ENCODE peak calls at places on chromosomes 6 and 20, in six cellular contexts. D, G, Y, R, B and H are unnamed samples.

GRCh38 chr20:17936791-17937687 is 31.6 kb downstream of the SNX5 start:
- DNase-seq in D (peak; percentile 58), G (no peak), Y (peak; percentile 56), R (no peak), B (peak; percentile 69), H (no peak)

GRCh38 chr6:36766649-36766945 is 69.0 kb downstream of the RAB44 start:
- DNase-seq in D (no peak), G (no peak), Y (no peak), R (no peak), B (no peak), H (no peak)

GRCh38 chr6:113461153-113461897 is 395.8 kb upstream of the MARCKS start:
- DNase-seq in D (no peak), G (no peak), Y (no peak), R (no peak), B (no peak), H (peak; percentile 28)

GRCh38 chr20:37396520-37397075 is 50.7 kb downstream of the SRC start:
- DNase-seq in D (no peak), G (no peak), Y (no peak), R (no peak), B (no peak), H (peak; percentile 78)

GRCh38 chr20:19690462-19690861 is 67.6 kb upstream of the RIN2 start:
- DNase-seq in D (no peak), G (no peak), Y (no peak), R (no peak), B (no peak), H (no peak)

GRCh38 chr20:57941572-57942381 is 232.0 kb upstream of the PMEPA1 start:
- DNase-seq in D (no peak), G (peak; percentile 35), Y (no peak), R (peak; percentile 80), B (peak; percentile 17), H (peak; percentile 54)

GRCh38 chr20:12687476-12687875 is 321.3 kb upstream of the SPTLC3 start:
- DNase-seq in D (no peak), G (no peak), Y (no peak), R (no peak), B (no peak), H (no peak)

GRCh38 chr20:44204156-44204831 is 6.3 kb downstream of the OSER1 start:
- DNase-seq in D (no peak), G (peak; percentile 47), Y (no peak), R (no peak), B (no peak), H (no peak)

GRCh38 chr6:56193846-56194245 is 53.5 kb downstream of the COL21A1 start:
- DNase-seq in D (no peak), G (no peak), Y (no peak), R (no peak), B (no peak), H (no peak)

GRCh38 chr20:62668441-62669027 is 26.2 kb downstream of the SLCO4A1 start:
- DNase-seq in D (no peak), G (peak; percentile 76), Y (peak; percentile 82), R (peak; percentile 79), B (peak; percentile 60), H (peak; percentile 84)

GRCh38 chr20:41956316-41957050 is 338.3 kb upstream of the CHD6 start:
- DNase-seq in D (no peak), G (no peak), Y (peak; percentile 4), R (no peak), B (no peak), H (peak; percentile 45)

GRCh38 chr20:57437672-57438330 is 46.6 kb downstream of the RBM38 start:
- DNase-seq in D (no peak), G (no peak), Y (no peak), R (no peak), B (no peak), H (no peak)

GRCh38 chr6:26199773-26200728 is 112.8 kb downstream of the HFE start:
- DNase-seq in D (peak; percentile 64), G (no peak), Y (no peak), R (no peak), B (no peak), H (no peak)

GRCh38 chr6:26200918-26201721 is 113.9 kb downstream of the HFE start:
- DNase-seq in D (no peak), G (no peak), Y (no peak), R (no peak), B (no peak), H (no peak)

GRCh38 chr6:26198626-26199056 is 111.4 kb downstream of the HFE start:
- DNase-seq in D (no peak), G (no peak), Y (no peak), R (no peak), B (no peak), H (no peak)

GRCh38 chr6:26197736-26198625 is 110.8 kb downstream of the HFE start:
- DNase-seq in D (no peak), G (peak; percentile 26), Y (no peak), R (no peak), B (no peak), H (peak; percentile 46)

DNA sequence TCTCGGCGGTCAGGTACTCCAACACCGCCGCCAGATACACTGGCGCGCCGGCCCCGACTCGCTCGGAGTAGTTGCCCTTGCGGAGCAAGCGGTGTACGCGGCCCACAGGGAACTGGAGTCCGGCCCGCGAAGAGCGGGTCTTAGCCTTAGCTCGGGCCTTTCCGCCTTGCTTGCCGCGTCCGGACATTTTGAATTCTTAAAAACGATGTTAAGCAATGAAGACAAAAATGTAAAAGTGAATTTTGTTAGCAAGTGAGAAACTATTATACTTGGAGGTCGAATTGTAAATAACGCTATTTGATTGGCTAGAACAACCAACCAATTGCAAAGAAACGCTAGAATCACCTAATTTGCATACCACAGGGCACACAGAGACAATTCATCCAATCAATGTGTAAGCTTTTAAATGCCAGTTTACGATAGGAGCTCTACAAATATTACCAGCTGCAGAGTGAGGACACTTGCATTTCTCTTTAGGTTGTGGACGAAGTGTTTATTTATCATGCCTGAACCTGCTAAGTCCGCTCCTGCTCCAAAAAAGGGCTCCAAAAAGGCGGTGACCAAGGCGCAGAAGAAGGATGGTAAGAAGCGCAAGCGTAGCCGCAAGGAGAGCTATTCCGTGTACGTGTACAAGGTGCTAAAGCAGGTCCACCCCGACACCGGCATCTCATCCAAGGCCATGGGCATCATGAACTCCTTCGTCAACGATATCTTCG is 112.0 kb downstream of the HFE start:
- DNase-seq in D (peak; percentile 80), G (peak; percentile 69), Y (peak; percentile 61), R (peak; percentile 80), B (peak; percentile 65), H (peak; percentile 78)
- H3K4me3 ChIP-seq in D (peak overlapping the region; percentile 62), G (peak overlapping the region; percentile 77), Y (peak overlapping the region; percentile 48), R (peak overlapping the region; percentile 69), B (peak overlapping the region; percentile 55), H (peak overlapping the region; percentile 76)

GRCh38 chr6:68572525-68572924 is 62.6 kb upstream of the ADGRB3 start:
- DNase-seq in D (no peak), G (peak; percentile 4), Y (no peak), R (peak; percentile 49), B (no peak), H (peak; percentile 60)
- TF ChIP-seq CTCF in D (peak; percentile 35), G (peak; percentile 65), Y (peak; percentile 19), R (peak; percentile 34), B (no peak), H (peak; percentile 86)

DNA sequence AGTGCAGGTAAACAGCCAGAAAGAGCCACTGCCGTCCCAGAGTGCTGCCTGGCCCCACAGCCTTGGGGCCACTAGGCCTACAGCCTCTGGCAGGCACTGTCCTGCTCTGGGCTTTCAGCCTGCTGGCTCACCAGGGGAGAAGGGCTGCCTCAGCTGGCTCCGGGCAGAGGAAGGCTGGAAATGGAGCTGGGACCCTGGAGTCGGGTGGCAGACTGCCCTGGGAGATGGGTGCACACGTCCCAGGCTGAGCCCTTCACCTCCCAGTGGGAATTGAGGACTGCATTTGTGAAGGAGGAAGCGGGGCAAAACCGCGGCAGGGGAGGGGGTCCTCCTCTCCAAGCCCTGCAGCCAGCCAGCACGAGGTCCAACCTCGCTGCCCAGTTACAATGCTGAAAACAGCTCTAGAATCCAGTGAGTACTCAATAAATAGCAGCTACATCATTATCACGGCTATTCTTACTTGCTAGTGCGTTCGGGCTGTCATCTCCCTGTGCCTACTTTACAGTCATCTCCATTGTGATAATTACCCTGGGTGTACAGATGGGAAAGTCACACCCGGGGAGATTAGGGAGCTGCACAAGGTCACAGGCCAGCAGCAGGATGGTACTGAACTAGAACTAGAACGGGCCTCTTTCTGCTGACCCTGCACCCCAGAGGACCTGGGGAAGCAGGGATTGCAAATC is 13.1 kb downstream of the ACSS1 start:
- DNase-seq in D (peak; percentile 39), G (no peak), Y (no peak), R (peak; percentile 75), B (no peak), H (no peak)
- H3K4me1 ChIP-seq in D (peaks cover 75% of the 10 kb centered on the region), G (peaks cover 14% of the 10 kb centered on the region), Y (peaks cover 54% of the 10 kb centered on the region), R (peaks cover 85% of the 10 kb centered on the region), B (peaks cover 22% of the 10 kb centered on the region), H (no peaks in the 10 kb centered on the region)

GRCh38 chr6:43060755-43061633 is 1.6 kb downstream of the KLC4 start:
- DNase-seq in D (no peak), G (no peak), Y (no peak), R (no peak), B (no peak), H (no peak)
- H3K4me3 ChIP-seq in D (peak overlapping the region; percentile 83), G (peak overlapping the region; percentile 80), Y (no peak overlapping the region), R (peak overlapping the region; percentile 88), B (no peak overlapping the region), H (no peak overlapping the region)

DNA sequence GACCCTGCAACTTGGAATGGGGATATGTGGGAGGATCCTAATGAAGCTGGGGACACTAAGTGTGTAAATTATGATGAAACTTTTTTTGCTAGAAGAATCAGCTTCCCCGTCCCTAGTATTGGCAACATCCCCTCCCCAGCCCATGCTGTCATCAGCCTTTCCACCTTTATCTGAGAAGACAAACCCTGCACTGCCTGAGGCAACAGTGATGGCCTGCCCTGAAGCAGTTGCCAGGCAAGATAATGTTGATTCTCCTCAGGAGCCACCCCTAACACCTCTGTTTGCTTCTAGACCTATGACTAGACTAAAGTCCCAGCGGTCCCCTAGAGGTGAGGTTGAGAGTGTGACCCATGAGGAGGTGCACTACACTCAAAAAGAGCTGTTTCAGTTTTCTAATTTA is 27.1 kb downstream of the MICA start:
- DNase-seq in D (no peak), G (no peak), Y (no peak), R (no peak), B (no peak), H (no peak)
- TF ChIP-seq CTCF in D (no peak), G (no peak), Y (no peak), R (no peak), B (no peak), H (no peak)

DNA sequence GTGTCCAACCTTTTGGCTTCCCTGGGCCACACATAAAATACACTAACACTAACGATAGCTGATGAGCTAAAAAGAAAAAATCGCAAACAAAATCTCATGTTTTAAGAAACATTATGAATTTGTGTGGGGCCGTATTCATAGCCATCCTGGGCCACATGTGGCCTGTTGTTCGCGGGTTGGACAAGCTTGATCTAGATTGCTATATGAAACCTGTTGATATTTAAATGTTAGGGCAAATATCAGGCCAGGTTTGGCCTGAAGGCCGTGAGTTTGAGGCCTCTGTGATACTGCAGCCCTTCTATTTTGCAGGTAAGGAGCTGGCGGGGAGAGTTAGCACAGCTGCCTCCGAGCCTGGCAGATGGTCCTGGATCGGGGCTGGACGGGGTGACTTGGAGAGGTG is 99.0 kb downstream of the CEBPB start:
- DNase-seq in D (no peak), G (no peak), Y (no peak), R (no peak), B (no peak), H (no peak)
- H3K4me1 ChIP-seq in D (peaks cover 50% of the 10 kb centered on the region), G (peaks cover 72% of the 10 kb centered on the region), Y (peaks cover 13% of the 10 kb centered on the region), R (peaks cover 34% of the 10 kb centered on the region), B (peaks cover 30% of the 10 kb centered on the region), H (peaks cover 24% of the 10 kb centered on the region)